ENCODE peak calls at places on chromosomes 1 and 21, in eight cellular contexts. D is lower lobe of right lung, I is mucosa of descending colon, M is tibial nerve, R is transverse colon, G is stomach, W is K562, S is OCI-LY7. L is an unnamed sample.

GRCh38 chr1:151486557-151486956 is 24.6 kb upstream of the CGN start:
- DNase-seq in D (no peak), I (no peak), M (no peak), R (no peak), G (no peak), W (peak; percentile 23), S (no peak), L (no peak)

GRCh38 chr1:222420621-222421020 is 127.3 kb downstream of the HHIPL2 start:
- DNase-seq in D (no peak), I (no peak), M (no peak), R (no peak), G (no peak), W (no peak), S (no peak), L (no peak)

GRCh38 chr1:6245869-6246496 is 2.0 kb downstream of the HES3 start:
- DNase-seq in D (no peak), I (no peak), M (no peak), R (peak; percentile 41), G (peak; percentile 33), W (peak; percentile 69), S (peak; percentile 29), L (peak; percentile 67)

GRCh38 chr1:65791860-65792670 is 630 bp upstream of the PDE4B start:
- DNase-seq in D (peak; percentile 46), I (no peak), M (no peak), R (peak; percentile 8), G (no peak), W (no peak), S (no peak), L (no peak)

GRCh38 chr1:86650065-86650464 is 54.3 kb upstream of the SH3GLB1 start:
- DNase-seq in D (no peak), I (no peak), M (no peak), R (no peak), G (no peak), W (no peak), S (peak; percentile 7), L (no peak)

GRCh38 chr1:152410599-152410998 is 3.5 kb downstream of the CRNN start:
- DNase-seq in D (peak; percentile 64), I (no peak), M (no peak), R (no peak), G (no peak), W (no peak), S (no peak), L (no peak)

GRCh38 chr1:36703526-36704208 is 221.0 kb upstream of the CSF3R start:
- DNase-seq in D (peak; percentile 84), I (peak; percentile 67), M (peak; percentile 31), R (peak; percentile 72), G (peak; percentile 76), W (peak; percentile 87), S (peak; percentile 85), L (peak; percentile 82)

GRCh38 chr1:232886304-232886703 is 64.1 kb upstream of the NTPCR start:
- DNase-seq in D (no peak), I (no peak), M (no peak), R (no peak), G (no peak), W (no peak), S (no peak), L (no peak)

GRCh38 chr21:15627011-15627410 is 102.8 kb upstream of the USP25 start:
- DNase-seq in D (no peak), I (no peak), M (no peak), R (no peak), G (no peak), W (no peak), S (no peak), L (no peak)

GRCh38 chr1:32613472-32613871 is 36.9 kb downstream of the ZBTB8OS start:
- DNase-seq in D (no peak), I (no peak), M (no peak), R (no peak), G (no peak), W (no peak), S (no peak), L (no peak)

GRCh38 chr1:223657978-223658377 is 7.5 kb downstream of the CAPN8 start:
- DNase-seq in D (no peak), I (no peak), M (no peak), R (no peak), G (no peak), W (no peak), S (no peak), L (no peak)

DNA sequence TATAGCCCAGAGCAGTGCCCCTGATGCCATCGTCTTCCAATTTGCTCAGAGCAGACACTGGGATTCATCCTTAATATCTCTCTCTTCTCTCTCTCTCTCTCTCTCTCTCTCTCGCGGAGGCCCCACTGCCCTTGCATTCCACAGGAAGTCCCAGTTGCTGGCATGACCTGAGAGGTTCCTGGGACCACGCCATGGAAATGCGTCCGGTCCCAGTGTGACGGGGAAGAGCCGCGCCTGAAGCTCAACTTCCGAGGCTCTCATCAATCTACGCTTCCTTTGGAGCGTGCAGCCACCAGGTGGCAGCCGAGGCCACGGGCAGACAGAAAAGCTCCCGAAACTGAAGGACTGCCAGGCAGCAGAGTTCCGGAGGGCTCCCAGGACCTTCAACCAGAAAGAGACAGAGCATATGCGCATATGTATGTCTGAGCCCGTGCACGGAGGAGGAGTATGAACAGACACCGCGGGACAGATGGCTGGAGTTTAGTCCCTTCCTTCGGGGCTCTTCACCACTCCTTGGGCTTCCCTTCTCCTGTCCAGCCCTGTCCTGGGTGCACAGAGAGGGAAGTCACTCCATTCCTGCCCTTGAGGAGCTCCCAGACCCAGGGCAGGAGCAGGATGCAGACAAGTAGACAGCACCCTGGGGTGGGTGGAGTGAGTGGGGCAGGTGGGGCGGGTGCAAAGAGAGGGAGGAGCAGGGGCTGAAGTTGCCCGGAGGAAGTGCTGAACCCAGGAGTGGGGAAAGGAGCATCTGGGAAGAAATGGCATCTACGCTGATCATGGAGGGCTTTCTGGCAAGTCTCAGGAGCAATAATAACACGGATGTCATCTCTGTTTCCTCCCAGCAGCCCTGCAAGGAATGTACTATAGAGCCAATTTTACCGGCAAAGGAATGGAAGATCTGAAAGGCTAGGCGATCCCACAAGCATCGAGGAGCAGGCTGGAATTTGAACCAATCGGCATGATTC is 10.5 kb downstream of the PDZK1IP1 start:
- DNase-seq in D (peak; percentile 93), I (peak; percentile 91), M (peak; percentile 85), R (peak; percentile 92), G (peak; percentile 90), W (peak; percentile 99), S (peak; percentile 75), L (peak; percentile 93)
- TF ChIP-seq CTCF in D (peak; percentile 90), I (peak; percentile 72), M (peak; percentile 83), R (peak; percentile 81), G (no peak), W (peak; percentile 99), S (peak; percentile 83), L (peak; percentile 89)

GRCh38 chr1:230413061-230413460 is 13.1 kb downstream of the PGBD5 start:
- DNase-seq in D (no peak), I (no peak), M (no peak), R (no peak), G (no peak), W (no peak), S (no peak), L (no peak)
- H3K4me1 ChIP-seq in D (no peaks in the 10 kb centered on the region), I (no peaks in the 10 kb centered on the region), M (no peaks in the 10 kb centered on the region), R (no peaks in the 10 kb centered on the region), G (no peaks in the 10 kb centered on the region), W (no peaks in the 10 kb centered on the region), S (no peaks in the 10 kb centered on the region), L (no peaks in the 10 kb centered on the region)

GRCh38 chr1:239987103-239987745 is 104.5 kb upstream of the FMN2 start:
- DNase-seq in D (peak; percentile 55), I (no peak), M (peak; percentile 24), R (peak; percentile 52), G (peak; percentile 62), W (peak; percentile 55), S (peak; percentile 35), L (no peak)

GRCh38 chr1:239977414-239977813 is 114.3 kb upstream of the FMN2 start:
- DNase-seq in D (no peak), I (no peak), M (no peak), R (no peak), G (no peak), W (no peak), S (no peak), L (no peak)

GRCh38 chr1:239985044-239985443 is 106.6 kb upstream of the FMN2 start:
- DNase-seq in D (no peak), I (no peak), M (no peak), R (no peak), G (no peak), W (no peak), S (peak; percentile 12), L (no peak)

GRCh38 chr1:239979469-239979868 is 112.2 kb upstream of the FMN2 start:
- DNase-seq in D (no peak), I (no peak), M (no peak), R (no peak), G (no peak), W (no peak), S (no peak), L (no peak)

GRCh38 chr1:239982762-239983161 is 108.9 kb upstream of the FMN2 start:
- DNase-seq in D (no peak), I (no peak), M (no peak), R (no peak), G (no peak), W (no peak), S (no peak), L (no peak)
- H3K9me3 ChIP-seq in D (peaks cover 3% of the 10 kb centered on the region), I (peaks cover 14% of the 10 kb centered on the region), M (no peaks in the 10 kb centered on the region), R (peaks cover 6% of the 10 kb centered on the region), G (peaks cover 31% of the 10 kb centered on the region), W (no peaks in the 10 kb centered on the region), S (no peaks in the 10 kb centered on the region), L (peaks cover 6% of the 10 kb centered on the region)

GRCh38 chr1:45510972-45511527 is 10.6 kb downstream of the PRDX1 start:
- DNase-seq in D (no peak), I (no peak), M (no peak), R (no peak), G (no peak), W (no peak), S (no peak), L (no peak)

GRCh38 chr1:45507893-45508292 is 7.8 kb downstream of the MMACHC start:
- DNase-seq in D (no peak), I (no peak), M (no peak), R (no peak), G (no peak), W (no peak), S (no peak), L (no peak)

GRCh38 chr1:45507195-45507594 is 7.1 kb downstream of the MMACHC start:
- DNase-seq in D (no peak), I (no peak), M (no peak), R (no peak), G (no peak), W (no peak), S (no peak), L (no peak)

GRCh38 chr1:45510036-45510971 is 10.2 kb downstream of the MMACHC start:
- DNase-seq in D (no peak), I (no peak), M (no peak), R (no peak), G (no peak), W (no peak), S (no peak), L (peak; percentile 10)

DNA sequence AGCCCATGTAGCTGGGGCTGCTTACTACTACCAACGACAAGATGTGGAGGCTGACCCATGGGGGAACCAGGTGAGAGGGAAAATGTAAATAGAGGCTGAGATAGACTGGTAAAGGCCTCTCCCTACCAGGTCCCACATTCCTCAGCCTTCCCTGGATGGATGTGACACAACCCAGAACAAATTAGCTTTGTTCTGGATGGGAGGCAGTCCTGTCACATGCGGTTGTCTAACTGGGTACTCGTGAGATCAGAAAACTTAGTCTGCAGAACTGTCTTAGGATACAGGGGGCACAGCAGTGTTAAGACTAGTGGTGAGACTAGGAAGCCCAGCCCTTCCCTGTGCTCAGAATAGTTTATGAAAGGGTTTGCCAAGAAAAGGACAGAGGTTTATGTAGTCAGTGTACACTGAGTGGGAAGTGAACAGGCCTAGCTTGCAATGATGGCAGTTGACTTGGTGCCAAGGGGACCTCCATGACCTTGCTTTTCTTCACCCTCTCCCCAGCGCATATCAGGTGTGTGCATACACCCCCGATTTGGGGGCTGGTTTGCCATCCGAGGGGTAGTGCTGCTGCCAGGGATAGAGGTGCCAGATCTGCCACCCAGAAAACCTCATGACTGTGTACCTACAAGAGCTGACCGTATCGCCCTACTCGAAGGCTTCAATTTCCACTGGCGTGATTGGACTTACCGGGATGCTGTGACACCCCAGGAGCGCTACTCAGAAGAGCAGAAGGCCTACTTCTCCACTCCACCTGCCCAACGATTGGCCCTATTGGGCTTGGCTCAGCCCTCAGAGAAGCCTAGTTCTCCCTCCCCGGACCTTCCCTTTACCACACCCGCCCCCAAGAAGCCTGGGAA is 8.4 kb downstream of the MMACHC start:
- DNase-seq in D (no peak), I (no peak), M (no peak), R (no peak), G (no peak), W (no peak), S (peak; percentile 39), L (no peak)
- TF ChIP-seq CTCF in D (no peak), I (no peak), M (no peak), R (no peak), G (no peak), W (peak; percentile 23), S (peak; percentile 41), L (no peak)